ENCODE peak calls at places on chromosomes 2 and 18, in four cellular contexts. L is right cardiac atrium, G is AG04450, I is uterus. O is an unnamed sample.

GRCh38 chr18:4068552-4069158 is 386.5 kb downstream of the DLGAP1 start:
- DNase-seq in G (peak; percentile 20), L (no peak), I (no peak), O (no peak)

GRCh38 chr2:24548058-24548457 is 57.0 kb downstream of the NCOA1 start:
- DNase-seq in I (no peak), L (no peak), G (no peak), O (no peak)

GRCh38 chr2:118321436-118322100 is 233.3 kb downstream of the INSIG2 start:
- DNase-seq in L (no peak), I (no peak), G (no peak), O (no peak)

GRCh38 chr2:182228073-182228473 is 198.8 kb downstream of the PDE1A start:
- DNase-seq in I (no peak), L (no peak), G (no peak), O (no peak)

GRCh38 chr2:176080540-176081355 is 3.0 kb downstream of the EVX2 start:
- DNase-seq in L (peak; percentile 61), G (no peak), I (no peak), O (no peak)

GRCh38 chr2:149903626-149904025 is 316.1 kb upstream of the MMADHC start:
- DNase-seq in I (no peak), L (no peak), G (no peak), O (no peak)

GRCh38 chr2:182616471-182617393 is 99.3 kb upstream of the DNAJC10 start:
- DNase-seq in G (no peak), I (no peak), L (no peak), O (no peak)

GRCh38 chr2:167136876-167137579 is 248.7 kb downstream of the XIRP2 start:
- DNase-seq in I (no peak), G (no peak), L (no peak), O (no peak)

GRCh38 chr2:9708683-9709538 is 78.1 kb upstream of the YWHAQ start:
- DNase-seq in I (no peak), G (no peak), L (no peak), O (no peak)

GRCh38 chr18:2222270-2223185 is 348.8 kb downstream of the METTL4 start:
- DNase-seq in I (no peak), G (no peak), L (no peak), O (no peak)

GRCh38 chr2:61214171-61214570 is 52.2 kb downstream of the C2orf74 start:
- DNase-seq in L (no peak), G (no peak), I (no peak), O (peak; percentile 3)

GRCh38 chr2:18701981-18702380 is 112.6 kb upstream of the NT5C1B start:
- DNase-seq in L (no peak), G (peak; percentile 36), I (no peak), O (no peak)

GRCh38 chr2:152363933-152364332 is 29.0 kb downstream of the FMNL2 start:
- DNase-seq in G (no peak), L (no peak), I (no peak), O (no peak)

GRCh38 chr2:104413890-104414289 is 440.0 kb upstream of the POU3F3 start:
- DNase-seq in G (no peak), L (no peak), I (no peak), O (no peak)

GRCh38 chr18:55489742-55490055 is 98.3 kb downstream of the TCF4 start:
- DNase-seq in L (no peak), G (no peak), I (no peak), O (no peak)

GRCh38 chr2:189631849-189632248 is 29.4 kb upstream of the ASNSD1 start:
- DNase-seq in I (peak; percentile 76), L (no peak), G (no peak), O (no peak)

GRCh38 chr2:127153691-127154158 is 46.8 kb upstream of the BIN1 start:
- DNase-seq in I (peak; percentile 74), G (peak; percentile 49), L (no peak), O (no peak)

GRCh38 chr2:105592288-105592687 is 152.4 kb upstream of the NCK2 start:
- DNase-seq in L (no peak), I (no peak), G (no peak), O (no peak)

GRCh38 chr2:211454684-211455083 is 898.3 kb downstream of the CPS1 start:
- DNase-seq in L (peak; percentile 46), G (no peak), I (no peak), O (no peak)

GRCh38 chr2:58939388-58939787 is 698.3 kb upstream of the FANCL start:
- DNase-seq in G (peak; percentile 58), L (no peak), I (no peak), O (no peak)

GRCh38 chr2:99949963-99950362 is 192.4 kb downstream of the AFF3 start:
- DNase-seq in L (no peak), G (no peak), I (no peak), O (no peak)

GRCh38 chr2:183207110-183207509 is 82.9 kb downstream of the NUP35 start:
- DNase-seq in G (peak; percentile 11), L (no peak), I (no peak), O (no peak)

GRCh38 chr18:46291149-46291548 is 187.0 kb downstream of the HAUS1 start:
- DNase-seq in I (no peak), L (no peak), G (no peak), O (no peak)

GRCh38 chr2:107325983-107326786 is 440.2 kb upstream of the ST6GAL2 start:
- DNase-seq in I (no peak), L (peak; percentile 56), G (no peak), O (peak; percentile 48)

GRCh38 chr2:234848578-234848977 is 103.2 kb upstream of the SH3BP4 start:
- DNase-seq in L (no peak), G (no peak), I (no peak), O (no peak)

GRCh38 chr2:237096201-237096600 is 10.5 kb downstream of the COPS8 start:
- DNase-seq in G (no peak), L (no peak), I (no peak), O (no peak)

GRCh38 chr2:56687169-56687568 is 503.4 kb downstream of the CCDC85A start:
- DNase-seq in I (no peak), L (no peak), G (no peak), O (no peak)

GRCh38 chr2:46364797-46365457 is 67.7 kb downstream of the EPAS1 start:
- DNase-seq in L (no peak), G (peak; percentile 20), I (peak; percentile 59), O (no peak)

GRCh38 chr18:13179566-13180113 is 38.9 kb upstream of the LDLRAD4 start:
- DNase-seq in L (no peak), G (no peak), I (no peak), O (no peak)

GRCh38 chr2:108923019-108923700 is 65.9 kb downstream of the EDAR start:
- DNase-seq in L (no peak), G (no peak), I (no peak), O (no peak)

GRCh38 chr18:51070545-51070944 is 40.5 kb downstream of the SMAD4 start:
- DNase-seq in I (no peak), L (no peak), G (peak; percentile 56), O (no peak)

GRCh38 chr2:171798156-171798815 is 95.8 kb downstream of the SLC25A12 start:
- DNase-seq in L (no peak), I (no peak), G (no peak), O (no peak)

GRCh38 chr2:1497122-1497611 is 83.9 kb downstream of the TPO start:
- DNase-seq in L (no peak), I (no peak), G (no peak), O (no peak)

GRCh38 chr18:62715829-62716678 is 713 bp downstream of the PHLPP1 start:
- DNase-seq in G (no peak), I (peak; percentile 48), L (peak; percentile 87), O (no peak)

GRCh38 chr18:48949051-48949605 is 1.6 kb downstream of the SMAD7 start:
- DNase-seq in I (no peak), G (no peak), L (peak; percentile 87), O (no peak)

GRCh38 chr2:153939124-153939796 is 67.5 kb downstream of the GALNT13 start:
- DNase-seq in L (no peak), G (no peak), I (no peak), O (no peak)

GRCh38 chr2:14720739-14721138 is 88.2 kb downstream of the LRATD1 start:
- DNase-seq in I (no peak), L (no peak), G (no peak), O (no peak)

GRCh38 chr2:42725657-42726056 is 38.3 kb downstream of the OXER1 start:
- DNase-seq in I (no peak), L (peak; percentile 33), G (no peak), O (no peak)

GRCh38 chr2:20985061-20985460 is 58.8 kb downstream of the APOB start:
- DNase-seq in L (no peak), G (no peak), I (no peak), O (no peak)

GRCh38 chr2:138423745-138424144 is 77.8 kb upstream of the SPOPL start:
- DNase-seq in G (no peak), I (no peak), L (no peak), O (no peak)

GRCh38 chr2:138421971-138422335 is 79.6 kb upstream of the SPOPL start:
- DNase-seq in G (peak; percentile 7), L (no peak), I (no peak), O (no peak)

GRCh38 chr2:138424436-138425140 is 77.0 kb upstream of the SPOPL start:
- DNase-seq in I (no peak), L (no peak), G (no peak), O (no peak)

GRCh38 chr2:138421315-138421970 is 80.1 kb upstream of the SPOPL start:
- DNase-seq in G (no peak), L (no peak), I (no peak), O (no peak)

GRCh38 chr2:138423198-138423597 is 78.4 kb upstream of the SPOPL start:
- DNase-seq in L (no peak), G (no peak), I (no peak), O (no peak)
- H3K27ac ChIP-seq in L (no peak overlapping the region), G (no peak overlapping the region), I (no peak overlapping the region), O (no peak overlapping the region)

GRCh38 chr2:64233396-64233922 is 89.2 kb upstream of the PELI1 start:
- DNase-seq in G (no peak), L (no peak), I (no peak), O (no peak)

GRCh38 chr2:64232266-64232665 is 88.0 kb upstream of the PELI1 start:
- DNase-seq in L (no peak), I (no peak), G (no peak), O (no peak)

GRCh38 chr2:64237266-64237665 is 93.0 kb upstream of the PELI1 start:
- DNase-seq in L (no peak), G (no peak), I (no peak), O (no peak)

GRCh38 chr2:64234785-64235184 is 90.6 kb upstream of the PELI1 start:
- DNase-seq in G (no peak), I (no peak), L (no peak), O (no peak)

GRCh38 chr2:64234150-64234549 is 89.9 kb upstream of the PELI1 start:
- DNase-seq in I (no peak), G (no peak), L (no peak), O (no peak)
- H3K27ac ChIP-seq in I (no peak overlapping the region), G (no peak overlapping the region), L (no peak overlapping the region), O (no peak overlapping the region)

GRCh38 chr2:8196311-8196710 is 485.5 kb upstream of the ID2 start:
- DNase-seq in I (no peak), G (no peak), L (no peak), O (no peak)

GRCh38 chr2:8191427-8191826 is 490.4 kb upstream of the ID2 start:
- DNase-seq in G (peak; percentile 32), L (no peak), I (no peak), O (no peak)

GRCh38 chr2:8197101-8197500 is 484.8 kb upstream of the ID2 start:
- DNase-seq in I (no peak), L (no peak), G (no peak), O (no peak)

GRCh38 chr2:8193146-8193545 is 488.7 kb upstream of the ID2 start:
- DNase-seq in I (no peak), L (no peak), G (no peak), O (no peak)

GRCh38 chr2:8193686-8194615 is 487.9 kb upstream of the ID2 start:
- DNase-seq in G (no peak), L (no peak), I (no peak), O (no peak)
- H3K27ac ChIP-seq in G (no peak overlapping the region), L (no peak overlapping the region), I (no peak overlapping the region), O (no peak overlapping the region)

GRCh38 chr2:72204782-72205545 is 57.3 kb upstream of the CYP26B1 start:
- DNase-seq in I (no peak), L (no peak), G (no peak), O (no peak)
- H3K27ac ChIP-seq in I (no peak overlapping the region), L (peak overlapping the region; percentile 87), G (no peak overlapping the region), O (no peak overlapping the region)